ENCODE peak calls at places on chromosomes 11 and 22, in seven cellular contexts. J, Q, S, T, U, I and D are unnamed samples.

GRCh38 chr22:32058656-32059280 is 15.7 kb downstream of the SLC5A1 start:
- DNase-seq in T (no peak), U (no peak), Q (no peak), S (no peak), I (no peak), J (no peak), D (no peak)

GRCh38 chr11:125649465-125650166 is 24.7 kb downstream of the CHEK1 start:
- DNase-seq in I (no peak), Q (no peak), J (no peak), U (no peak), S (no peak), T (no peak), D (no peak)

GRCh38 chr22:32031466-32031865 is 11.6 kb upstream of the SLC5A1 start:
- DNase-seq in Q (no peak), I (no peak), J (no peak), U (no peak), S (no peak), T (no peak), D (no peak)

GRCh38 chr22:29727248-29727551 is 7.4 kb downstream of the CABP7 start:
- DNase-seq in T (peak), S (no peak), J (peak), I (peak), U (no peak), Q (peak), D (no peak)

GRCh38 chr11:131759140-131759539 is 388.7 kb downstream of the NTM start:
- DNase-seq in Q (no peak), S (no peak), I (no peak), J (no peak), T (no peak), U (no peak), D (no peak)

GRCh38 chr11:119100960-119101349 is 698 bp downstream of the DPAGT1 start:
- DNase-seq in T (no peak), U (no peak), S (no peak), J (no peak), I (no peak), Q (no peak), D (no peak)

GRCh38 chr11:36041988-36042606 is 98.2 kb downstream of the LDLRAD3 start:
- DNase-seq in I (no peak), T (no peak), Q (no peak), J (no peak), U (no peak), S (no peak), D (peak)

GRCh38 chr22:44755418-44755817 is 3.0 kb downstream of the ARHGAP8 start:
- DNase-seq in Q (no peak), I (no peak), S (no peak), U (no peak), T (no peak), J (no peak), D (no peak)

GRCh38 chr11:61967924-61968757 is 707 bp upstream of the FTH1 start:
- DNase-seq in T (no peak), Q (peak), S (no peak), I (peak), J (peak), U (peak), D (peak)

GRCh38 chr11:94597896-94598295 is 30.7 kb downstream of the PIWIL4 start:
- DNase-seq in J (no peak), T (no peak), I (no peak), S (no peak), Q (peak), U (no peak), D (peak)

DNA sequence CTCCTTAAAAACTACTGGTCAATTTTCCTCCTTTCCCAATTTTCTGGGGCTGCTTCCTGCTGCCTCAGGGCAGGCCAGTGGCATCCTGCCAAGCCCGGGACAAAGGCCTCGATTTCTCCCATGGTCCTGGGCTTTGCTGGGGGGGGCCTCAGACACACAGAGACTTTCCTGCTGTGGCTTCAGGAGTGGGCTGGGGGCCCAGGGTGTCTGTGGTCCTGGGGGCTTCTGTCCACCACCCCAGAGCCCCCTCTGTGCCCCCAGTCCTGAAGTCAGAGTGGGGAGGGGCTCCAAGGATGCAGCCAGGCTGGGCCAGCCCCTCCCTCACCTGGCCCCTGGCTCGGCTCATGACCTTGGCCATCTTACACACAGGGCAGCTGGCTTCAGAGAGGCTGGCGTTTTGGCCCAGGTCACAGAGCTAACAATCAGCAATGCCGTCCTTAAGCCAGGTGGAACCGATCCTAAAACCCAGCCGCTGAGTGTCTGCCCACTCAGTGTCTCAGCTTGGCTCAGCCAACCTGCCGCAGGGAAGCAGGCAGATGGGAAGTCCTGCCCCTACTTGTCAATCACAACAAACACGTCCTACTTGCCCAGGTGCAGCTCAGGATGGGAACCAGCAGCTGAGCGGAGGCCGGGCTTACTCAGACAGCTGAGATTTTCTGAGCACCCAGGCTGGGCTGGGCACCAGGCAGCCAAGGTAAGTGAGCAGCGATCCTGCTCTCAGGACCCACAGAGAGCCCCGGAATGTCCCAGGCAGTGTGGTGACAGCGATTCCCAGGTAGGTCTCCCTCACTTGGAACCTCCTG is 34.6 kb downstream of the OSBPL5 start:
- DNase-seq in Q (no peak), U (no peak), T (no peak), S (no peak), J (no peak), I (no peak), D (peak)
- TF ChIP-seq JUND in Q (no peak), U (no peak), T (no peak), S (no peak), J (no peak), I (no peak), D (no peak)

GRCh38 chr11:76325149-76325548 is 55.8 kb downstream of the THAP12 start:
- DNase-seq in Q (no peak), J (no peak), T (no peak), U (no peak), I (no peak), S (no peak), D (no peak)

GRCh38 chr11:76329084-76329648 is 51.8 kb downstream of the THAP12 start:
- DNase-seq in T (peak), S (peak), J (no peak), I (no peak), Q (peak), U (no peak), D (no peak)

GRCh38 chr11:76327756-76328388 is 53.1 kb downstream of the THAP12 start:
- DNase-seq in U (no peak), Q (no peak), I (no peak), S (no peak), J (no peak), T (no peak), D (no peak)

GRCh38 chr11:76329983-76330382 is 50.9 kb downstream of the THAP12 start:
- DNase-seq in S (no peak), U (no peak), J (no peak), I (no peak), T (peak), Q (peak), D (no peak)

DNA sequence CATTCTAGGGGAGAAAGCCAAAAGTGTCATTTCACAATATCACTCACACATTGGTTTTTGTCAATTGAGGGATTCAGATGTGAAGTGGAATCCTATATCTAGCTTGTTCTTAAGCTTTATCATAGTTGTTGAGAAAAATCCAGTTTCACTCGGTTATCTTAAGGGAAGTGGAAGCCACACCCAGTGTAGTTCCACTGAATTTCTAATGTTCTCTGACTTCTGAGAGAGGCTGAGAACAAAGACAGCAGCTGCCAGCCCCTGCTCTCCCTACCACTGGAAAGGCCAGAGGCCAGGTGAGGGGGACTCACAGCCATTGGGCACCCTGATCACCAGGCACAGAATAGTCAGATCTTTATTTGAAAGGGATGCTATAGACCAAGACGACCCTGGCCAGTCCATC is 53.7 kb downstream of the THAP12 start:
- DNase-seq in U (no peak), J (no peak), I (no peak), T (no peak), Q (no peak), S (no peak), D (no peak)
- TF ChIP-seq JUND in U (no peak), J (no peak), I (no peak), T (no peak), Q (no peak), S (no peak), D (no peak)

GRCh38 chr11:2586091-2586792 is 113.6 kb downstream of the KCNQ1OT1 start:
- DNase-seq in T (no peak), I (no peak), Q (no peak), U (no peak), S (no peak), J (peak), D (no peak)

GRCh38 chr11:2586793-2587131 is 113.0 kb downstream of the KCNQ1OT1 start:
- DNase-seq in I (no peak), U (no peak), S (no peak), Q (no peak), T (no peak), J (peak), D (no peak)

GRCh38 chr11:2588809-2589537 is 110.8 kb downstream of the KCNQ1OT1 start:
- DNase-seq in S (no peak), I (no peak), Q (no peak), T (no peak), J (peak), U (no peak), D (no peak)

GRCh38 chr11:2587976-2588748 is 111.6 kb downstream of the KCNQ1OT1 start:
- DNase-seq in S (no peak), T (no peak), I (no peak), U (no peak), J (peak), Q (no peak), D (no peak)

GRCh38 chr11:2587132-2587930 is 112.5 kb downstream of the KCNQ1OT1 start:
- DNase-seq in Q (no peak), I (no peak), J (peak), S (no peak), U (no peak), T (no peak), D (no peak)
- TF ChIP-seq JUND in Q (no peak), I (no peak), J (no peak), S (no peak), U (no peak), T (no peak), D (no peak)

GRCh38 chr22:26681395-26681821 is 24.0 kb downstream of the MIAT start:
- DNase-seq in S (no peak), J (no peak), U (no peak), I (no peak), Q (no peak), T (peak), D (no peak)
- TF ChIP-seq JUND in S (no peak), J (no peak), U (no peak), I (no peak), Q (no peak), T (no peak), D (no peak)

DNA sequence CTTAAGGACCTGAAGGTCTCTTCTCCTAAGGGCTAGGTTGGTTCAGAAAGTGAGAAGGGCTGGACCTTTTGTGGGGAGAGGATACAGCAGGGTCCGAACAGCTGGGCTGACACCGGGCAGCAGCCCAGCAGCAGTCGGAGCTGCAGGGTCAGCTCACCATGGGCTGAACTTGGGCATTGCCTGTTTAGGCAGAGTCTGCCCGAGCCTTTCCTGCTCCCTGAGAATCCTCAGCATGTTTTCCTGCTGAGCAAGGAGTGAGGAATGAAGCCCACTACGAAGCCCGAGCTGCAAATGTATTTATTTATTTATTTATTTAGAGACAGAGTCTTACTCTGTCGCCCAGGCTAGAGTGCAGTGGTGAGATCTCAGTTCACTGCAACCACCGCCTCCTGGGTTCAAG is 83.9 kb downstream of the PTPRJ start:
- DNase-seq in S (no peak), U (no peak), T (no peak), Q (no peak), J (no peak), I (no peak), D (no peak)
- TF ChIP-seq JUND in S (no peak), U (no peak), T (no peak), Q (no peak), J (peak), I (no peak), D (no peak)

GRCh38 chr22:48186121-48186790 is 1423.8 kb downstream of the TBC1D22A start:
- DNase-seq in I (no peak), Q (no peak), J (no peak), U (no peak), T (peak), S (no peak), D (no peak)

GRCh38 chr22:48185656-48186055 is 1423.2 kb downstream of the TBC1D22A start:
- DNase-seq in S (no peak), U (no peak), J (no peak), T (peak), Q (no peak), I (no peak), D (no peak)

GRCh38 chr22:48185071-48185470 is 1422.6 kb downstream of the TBC1D22A start:
- DNase-seq in Q (no peak), T (no peak), J (no peak), U (no peak), I (no peak), S (no peak), D (no peak)

GRCh38 chr22:48187272-48187855 is 1424.9 kb downstream of the TBC1D22A start:
- DNase-seq in I (no peak), J (no peak), T (no peak), S (no peak), U (no peak), Q (no peak), D (no peak)

GRCh38 chr22:48188211-48188845 is 1425.9 kb downstream of the TBC1D22A start:
- DNase-seq in U (no peak), T (no peak), I (peak), S (no peak), J (no peak), Q (no peak), D (no peak)
- TF ChIP-seq JUND in U (no peak), T (no peak), I (peak), S (no peak), J (no peak), Q (no peak), D (no peak)

DNA sequence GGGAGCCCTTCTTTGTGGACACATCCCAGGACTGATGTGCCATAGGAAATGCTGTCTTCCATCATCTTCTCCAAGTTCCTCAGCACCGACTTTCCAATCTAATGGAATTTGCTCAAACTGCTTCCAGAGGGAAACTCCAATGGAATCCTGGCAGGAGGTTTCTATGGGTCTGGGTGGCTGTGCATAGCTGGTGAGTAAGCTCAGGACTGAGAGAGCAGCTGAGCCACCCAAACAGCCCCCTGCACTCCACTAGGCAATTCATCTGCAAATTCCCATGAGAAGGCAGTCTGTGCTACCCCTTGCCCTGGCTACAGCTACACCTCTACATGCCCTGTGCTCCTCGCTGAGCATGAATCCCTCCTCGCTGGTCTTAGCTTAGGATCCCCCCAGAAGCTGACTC is 127.9 kb upstream of the CSNK2A3 start:
- DNase-seq in I (no peak), U (no peak), Q (no peak), S (no peak), T (no peak), J (no peak), D (no peak)
- TF ChIP-seq JUND in I (no peak), U (no peak), Q (no peak), S (no peak), T (no peak), J (no peak), D (no peak)

GRCh38 chr22:49402169-49402568 is 425.5 kb downstream of the BRD1 start:
- DNase-seq in S (no peak), T (peak), U (no peak), I (no peak), J (no peak), Q (no peak), D (no peak)

GRCh38 chr22:49398646-49399045 is 429.0 kb downstream of the BRD1 start:
- DNase-seq in I (no peak), T (no peak), Q (no peak), U (no peak), S (no peak), J (no peak), D (no peak)

GRCh38 chr22:49403102-49403501 is 424.6 kb downstream of the BRD1 start:
- DNase-seq in S (no peak), J (no peak), T (no peak), U (no peak), Q (no peak), I (no peak), D (no peak)

GRCh38 chr22:49400136-49400865 is 427.4 kb downstream of the BRD1 start:
- DNase-seq in T (no peak), J (no peak), S (no peak), U (no peak), I (no peak), Q (no peak), D (no peak)

DNA sequence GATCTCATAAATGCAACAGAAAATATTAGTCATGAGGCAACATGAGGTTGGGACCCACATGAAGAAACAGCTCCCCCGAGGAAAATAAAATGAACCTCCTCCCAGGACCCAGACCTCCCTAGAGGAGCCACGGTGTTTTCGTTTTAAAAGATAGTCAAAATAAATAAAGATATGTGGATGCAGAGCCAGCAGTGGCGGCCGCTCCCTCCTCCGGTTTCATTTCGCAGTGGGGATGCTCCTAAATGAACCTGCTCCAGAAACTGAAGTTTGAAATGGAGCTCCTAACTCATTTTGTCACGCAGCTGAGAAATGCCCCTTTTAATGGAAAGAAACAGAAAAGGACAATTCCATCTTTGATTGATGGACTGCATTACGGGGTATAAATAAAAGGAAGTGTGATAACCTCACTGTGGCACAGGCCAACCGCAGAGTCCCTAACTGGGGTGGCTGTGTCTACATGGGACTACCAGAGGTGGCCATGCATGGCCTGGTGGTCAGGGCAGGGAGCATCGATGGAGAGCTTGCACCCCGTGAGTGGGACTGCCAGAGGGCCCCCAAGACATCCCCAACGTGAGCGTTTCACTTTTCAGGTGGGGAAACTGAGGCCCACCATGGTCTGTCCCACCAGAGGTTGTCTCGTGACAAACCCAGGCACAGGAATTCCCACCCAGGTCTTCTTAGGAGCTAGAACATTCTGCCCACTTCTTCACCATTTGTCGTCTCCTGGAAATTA is 426.6 kb downstream of the BRD1 start:
- DNase-seq in U (no peak), Q (no peak), T (no peak), S (no peak), J (no peak), I (no peak), D (no peak)
- TF ChIP-seq JUND in U (no peak), Q (no peak), T (no peak), S (no peak), J (no peak), I (no peak), D (no peak)

GRCh38 chr11:66274219-66274618 is 3.8 kb upstream of the CNIH2 start:
- DNase-seq in U (no peak), J (no peak), S (no peak), I (no peak), Q (no peak), T (no peak), D (peak)
- TF ChIP-seq JUND in U (no peak), J (no peak), S (no peak), I (no peak), Q (no peak), T (no peak), D (no peak)

DNA sequence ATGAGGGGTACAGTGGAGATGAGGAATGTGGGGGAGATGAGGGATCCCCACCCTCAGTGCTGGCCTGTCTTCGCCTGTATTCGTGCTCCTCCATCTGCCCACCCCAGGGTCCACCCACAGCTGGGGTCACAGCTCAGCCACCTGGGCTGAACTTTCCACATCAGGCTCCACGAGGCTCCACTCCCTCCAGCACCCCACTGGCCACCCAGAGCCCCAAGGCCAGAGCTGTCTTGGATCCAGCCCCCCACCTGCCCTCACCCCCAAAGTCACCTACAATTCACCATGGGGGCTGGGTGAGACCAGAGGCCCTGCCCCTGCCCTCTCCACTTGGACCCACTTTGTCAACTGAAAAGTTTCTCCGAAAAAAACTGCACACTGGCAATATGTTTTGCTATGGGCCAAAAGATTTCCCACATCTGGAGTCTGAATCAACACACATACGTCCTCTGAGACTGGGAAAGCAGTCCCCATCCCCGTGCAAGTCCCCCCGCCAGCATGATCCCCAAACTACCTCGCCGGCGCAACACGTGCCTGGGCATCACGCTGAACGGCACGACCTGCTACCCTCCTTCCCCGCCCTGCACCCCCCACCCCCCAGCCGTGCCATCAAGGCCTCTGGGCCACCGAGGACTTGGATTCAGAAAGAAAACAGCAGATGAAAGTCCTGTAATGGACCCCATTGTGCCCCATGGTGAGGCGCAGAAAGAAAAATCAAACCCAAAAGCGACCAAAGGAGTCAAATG is 16.7 kb upstream of the GAL start:
- DNase-seq in S (no peak), J (no peak), Q (no peak), T (no peak), I (no peak), U (no peak), D (no peak)
- TF ChIP-seq JUND in S (no peak), J (no peak), Q (no peak), T (no peak), I (no peak), U (no peak), D (no peak)